ENCODE peak calls at places on chromosomes 6 and 20, in ten cellular contexts. V is H54, Z is amygdala, G is cardiac fibroblast, D is posterior cingulate gyrus, J is left cardiac atrium, M is hippocampal formation, O is NCI-H460, C is NCI-H1694 treated with DMSO at 0.1 percent for 48 hours, U is GM12865. R is an unnamed sample.

GRCh38 chr6:6332240-6332639 is 11.8 kb upstream of the F13A1 start:
- DNase-seq in V (no peak), Z (no peak), G (no peak), D (no peak), J (no peak), M (no peak), O (no peak), C (no peak), U (peak), R (no peak)

GRCh38 chr20:32902456-32903420 is 44.0 kb downstream of the EFCAB8 start:
- DNase-seq in V (peak), Z (peak), G (peak), D (peak), J (peak), M (peak), O (peak), C (peak), U (peak), R (peak)

GRCh38 chr6:140542858-140543257 is 1168.4 kb upstream of the CITED2 start:
- DNase-seq in V (no peak), Z (no peak), G (no peak), D (no peak), J (no peak), M (no peak), O (no peak), C (no peak), U (peak), R (no peak)

GRCh38 chr20:44038681-44039123 is 124.0 kb downstream of the TOX2 start:
- DNase-seq in V (no peak), Z (peak), G (no peak), D (peak), J (no peak), M (peak), O (no peak), C (no peak), U (no peak), R (peak)

GRCh38 chr6:167152858-167153257 is 4.9 kb downstream of the GPR31 start:
- DNase-seq in V (no peak), Z (no peak), G (no peak), D (no peak), J (no peak), M (no peak), O (no peak), C (no peak), U (peak), R (no peak)

GRCh38 chr6:141110486-141110885 is 1022.2 kb upstream of the GJE1 start:
- DNase-seq in V (no peak), Z (no peak), G (peak), D (no peak), J (no peak), M (no peak), O (no peak), C (no peak), U (no peak), R (no peak)

GRCh38 chr20:3874194-3874824 is 14.9 kb upstream of the PANK2 start:
- DNase-seq in V (no peak), Z (no peak), G (peak), D (no peak), J (no peak), M (no peak), O (no peak), C (no peak), U (no peak), R (no peak)

GRCh38 chr6:40715501-40716403 is 128.6 kb upstream of the LRFN2 start:
- DNase-seq in V (no peak), Z (no peak), G (no peak), D (no peak), J (peak), M (no peak), O (no peak), C (no peak), U (no peak), R (no peak)

GRCh38 chr20:58650181-58650775 is 805 bp upstream of the STX16 start:
- DNase-seq in V (no peak), Z (no peak), G (no peak), D (no peak), J (peak), M (peak), O (no peak), C (no peak), U (peak), R (no peak)

R was measured in occipital lobe.